ENCODE peak calls at places on chromosomes 3 and 15, in four cellular contexts. C is sigmoid colon, D is PC-9, L is ascending aorta. J is an unnamed sample.

GRCh38 chr3:57951106-57951882 is 56.9 kb upstream of the FLNB start:
- DNase-seq in C (peak; percentile 93), D (peak; percentile 51), L (peak; percentile 90), J (peak; percentile 32)

GRCh38 chr3:53154731-53155320 is 6.2 kb upstream of the PRKCD start:
- DNase-seq in C (no peak), D (peak; percentile 92), L (no peak), J (no peak)

GRCh38 chr3:62531494-62531893 is 158.1 kb upstream of the FEZF2 start:
- DNase-seq in C (no peak), D (no peak), L (no peak), J (no peak)

GRCh38 chr3:99249627-99250026 is 348.1 kb upstream of the DCBLD2 start:
- DNase-seq in C (no peak), D (no peak), L (no peak), J (no peak)

GRCh38 chr15:69860921-69861320 is 236.8 kb downstream of the TLE3 start:
- DNase-seq in C (no peak), D (no peak), L (no peak), J (no peak)

GRCh38 chr15:88605507-88606436 is 15.4 kb upstream of the AEN start:
- DNase-seq in C (no peak), D (peak; percentile 15), L (no peak), J (no peak)

GRCh38 chr3:72550582-72551262 is 297.5 kb downstream of the SHQ1 start:
- DNase-seq in C (no peak), D (no peak), L (no peak), J (no peak)

GRCh38 chr3:187342255-187342654 is 25.9 kb upstream of the RTP4 start:
- DNase-seq in C (no peak), D (no peak), L (no peak), J (no peak)

GRCh38 chr3:137165117-137165806 is 207.5 kb downstream of the IL20RB start:
- DNase-seq in C (no peak), D (no peak), L (no peak), J (no peak)

GRCh38 chr3:13528217-13528801 is 20.6 kb upstream of the FBLN2 start:
- DNase-seq in C (no peak), D (no peak), L (no peak), J (no peak)

GRCh38 chr3:4290272-4290893 is 12.8 kb upstream of the SETMAR start:
- DNase-seq in C (no peak), D (no peak), L (no peak), J (peak; percentile 18)

GRCh38 chr3:186108106-186108940 is 566 bp downstream of the ETV5 start:
- DNase-seq in C (peak; percentile 72), D (peak; percentile 56), L (peak; percentile 80), J (peak; percentile 23)

GRCh38 chr3:142963266-142964149 is at the start of gene PAQR9:
- DNase-seq in C (no peak), D (peak; percentile 18), L (no peak), J (no peak)

GRCh38 chr15:76514292-76514691 is 177.7 kb downstream of the ISL2 start:
- DNase-seq in C (no peak), D (no peak), L (no peak), J (no peak)

GRCh38 chr3:89690649-89691048 is 583.2 kb downstream of the EPHA3 start:
- DNase-seq in C (no peak), D (no peak), L (no peak), J (no peak)

GRCh38 chr15:29815000-29815704 is 7.1 kb downstream of the TJP1 start:
- DNase-seq in C (no peak), D (no peak), L (no peak), J (no peak)

GRCh38 chr15:82999905-83000671 is 11.4 kb downstream of the C15orf40 start:
- DNase-seq in C (no peak), D (peak; percentile 14), L (no peak), J (no peak)

GRCh38 chr15:55912982-55913381 is 80.4 kb downstream of the NEDD4 start:
- DNase-seq in C (no peak), D (no peak), L (no peak), J (no peak)

GRCh38 chr15:44726568-44727461 is 9.5 kb upstream of the TRIM69 start:
- DNase-seq in C (peak; percentile 73), D (peak; percentile 62), L (peak; percentile 78), J (peak; percentile 37)
- H3K4me3 ChIP-seq in C (peak overlapping the region; percentile 14), D (no peak overlapping the region), L (peak overlapping the region; percentile 18), J (no peak overlapping the region)

GRCh38 chr3:31543375-31543774 is 10.7 kb downstream of the STT3B start:
- DNase-seq in C (no peak), D (no peak), L (no peak), J (no peak)
- H3K4me1 ChIP-seq in C (peaks cover 63% of the 10 kb centered on the region), D (no peaks in the 10 kb centered on the region), L (peaks cover 11% of the 10 kb centered on the region), J (peaks cover 85% of the 10 kb centered on the region)

GRCh38 chr15:92818658-92819311 is 81.3 kb upstream of the CHD2 start:
- DNase-seq in C (no peak), D (no peak), L (peak; percentile 39), J (no peak)

GRCh38 chr15:92813440-92813839 is 86.7 kb upstream of the CHD2 start:
- DNase-seq in C (no peak), D (no peak), L (no peak), J (no peak)

GRCh38 chr15:92820233-92821021 is 79.7 kb upstream of the CHD2 start:
- DNase-seq in C (peak; percentile 95), D (peak; percentile 91), L (peak; percentile 94), J (peak; percentile 83)

GRCh38 chr15:92819312-92820232 is 80.6 kb upstream of the CHD2 start:
- DNase-seq in C (no peak), D (no peak), L (no peak), J (no peak)

GRCh38 chr15:92817339-92817886 is 82.7 kb upstream of the CHD2 start:
- DNase-seq in C (no peak), D (no peak), L (no peak), J (no peak)
- H3K4me3 ChIP-seq in C (no peak overlapping the region), D (no peak overlapping the region), L (no peak overlapping the region), J (no peak overlapping the region)

DNA sequence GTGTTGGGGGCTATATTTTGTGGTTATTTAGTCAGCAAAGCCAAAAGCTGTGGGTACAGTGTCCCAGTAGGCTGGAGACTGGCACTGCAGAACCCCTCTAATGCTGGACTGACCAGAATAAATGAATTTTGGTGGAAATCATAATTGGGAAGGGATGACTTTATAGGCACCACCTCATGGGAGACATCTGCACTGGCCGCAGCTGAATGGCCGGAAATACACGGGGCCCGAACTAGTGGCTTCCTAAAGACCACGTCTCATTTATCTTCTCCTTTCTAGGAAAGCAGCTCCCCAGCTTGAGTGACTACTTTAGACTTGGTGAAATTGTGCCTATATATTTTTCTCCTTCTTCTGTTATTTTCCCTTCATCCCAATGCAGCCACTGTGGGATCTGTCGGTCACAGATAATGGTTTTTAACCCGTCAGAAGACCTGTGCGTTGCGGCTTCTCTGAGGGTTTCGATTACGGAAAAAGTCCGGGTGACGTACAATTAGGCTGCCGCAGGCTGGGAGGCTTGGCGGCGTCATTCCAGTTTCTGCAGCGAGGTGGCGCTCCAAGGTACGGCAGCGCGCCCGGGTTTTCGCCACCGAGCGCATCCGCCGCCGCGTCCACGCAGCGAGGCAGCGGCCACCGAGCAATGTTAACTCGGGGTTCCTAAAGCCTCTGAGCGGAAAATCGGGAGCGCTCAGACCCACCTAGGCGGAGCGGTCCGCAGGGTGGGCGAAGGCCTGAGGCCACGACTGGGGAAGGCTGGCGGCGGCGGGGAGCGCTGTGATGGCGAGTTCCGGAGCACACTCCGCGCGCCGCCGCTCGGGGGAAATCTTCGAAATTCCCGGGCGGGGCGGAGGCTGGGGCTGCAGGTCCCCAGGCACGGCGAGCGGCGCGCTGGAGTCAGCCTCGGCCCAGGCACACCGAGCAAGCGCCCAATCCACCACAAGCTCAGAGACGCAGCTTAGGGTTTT is 26.3 kb downstream of the NR2F2 start:
- DNase-seq in C (peak; percentile 89), D (peak; percentile 87), L (peak; percentile 88), J (peak; percentile 78)
- H3K4me1 ChIP-seq in C (peaks cover 44% of the 10 kb centered on the region), D (no peaks in the 10 kb centered on the region), L (peaks cover 15% of the 10 kb centered on the region), J (peaks cover 4% of the 10 kb centered on the region)

DNA sequence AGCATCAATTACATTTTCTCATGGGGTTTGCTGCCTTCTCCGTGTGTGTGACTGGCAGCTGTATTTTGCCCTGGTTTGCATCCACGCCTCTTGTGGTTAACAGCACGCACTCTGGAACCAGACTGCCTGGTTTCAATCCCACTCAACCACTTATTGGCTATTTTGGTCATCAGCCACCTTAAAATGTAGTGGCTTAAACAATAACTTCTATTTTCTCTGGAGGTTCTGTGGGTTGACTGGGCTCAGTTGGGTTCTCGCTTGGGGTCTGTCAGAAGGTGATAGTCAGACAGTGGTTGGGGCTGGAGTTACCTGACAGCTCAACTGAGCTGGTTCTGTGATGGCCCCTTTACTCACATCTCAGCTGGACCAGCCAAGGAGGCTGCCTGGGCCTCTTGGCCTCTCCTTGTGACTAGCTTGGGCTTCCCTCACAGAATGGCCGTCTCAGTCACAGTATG is 36.8 kb downstream of the EHD4 start:
- DNase-seq in C (peak; percentile 38), D (peak; percentile 28), L (no peak), J (no peak)
- H3K4me3 ChIP-seq in C (no peak overlapping the region), D (no peak overlapping the region), L (no peak overlapping the region), J (no peak overlapping the region)

DNA sequence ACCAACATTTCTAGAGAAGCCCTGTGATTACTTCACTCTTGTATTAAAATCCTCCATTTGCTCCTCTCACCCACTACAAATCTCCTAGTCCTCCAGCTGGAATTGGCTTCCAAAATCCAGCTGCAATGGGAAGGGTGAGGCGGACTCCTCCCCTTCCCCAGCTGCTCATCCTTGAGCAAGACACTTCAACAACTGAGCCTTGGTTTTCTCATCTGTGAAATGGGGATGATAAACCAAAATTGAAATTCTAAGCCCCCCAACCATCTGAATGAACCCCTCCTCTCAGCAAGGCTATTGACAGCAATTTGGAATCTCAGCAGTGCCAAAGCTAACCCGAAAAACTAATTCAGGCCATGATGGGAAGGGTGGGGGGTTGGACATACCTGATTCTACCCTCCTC is 9.4 kb downstream of the FAM174B start:
- DNase-seq in C (no peak), D (no peak), L (no peak), J (no peak)
- H3K4me1 ChIP-seq in C (peaks cover 7% of the 10 kb centered on the region), D (peaks cover 100% of the 10 kb centered on the region), L (no peaks in the 10 kb centered on the region), J (no peaks in the 10 kb centered on the region)

GRCh38 chr15:59999064-59999377 is 5.1 kb upstream of the FOXB1 start:
- DNase-seq in C (no peak), D (no peak), L (no peak), J (no peak)

GRCh38 chr15:59995568-59996349 is 8.4 kb upstream of the FOXB1 start:
- DNase-seq in C (no peak), D (no peak), L (no peak), J (no peak)

GRCh38 chr15:59998256-59999063 is 5.7 kb upstream of the FOXB1 start:
- DNase-seq in C (no peak), D (no peak), L (no peak), J (no peak)

GRCh38 chr15:59996498-59997041 is 7.5 kb upstream of the FOXB1 start:
- DNase-seq in C (no peak), D (no peak), L (no peak), J (no peak)

GRCh38 chr15:59997070-59997701 is 6.9 kb upstream of the FOXB1 start:
- DNase-seq in C (no peak), D (peak; percentile 45), L (no peak), J (no peak)
- H3K4me3 ChIP-seq in C (peak overlapping the region; percentile 30), D (no peak overlapping the region), L (peak overlapping the region; percentile 42), J (no peak overlapping the region)